ENCODE peak calls at places on chromosomes 11 and 22, in nine cellular contexts. One of them, this sample, is unnamed.

GRCh38 chr11:65452806-65453490 is 30.4 kb downstream of the NEAT1 start:
- DNase-seq in hepatocyte: no peak
- DNase-seq in fibroblast of the aortic adventitia: peak; percentile 95
- DNase-seq in fibroblast of lung: peak; percentile 81
- DNase-seq in GM12865: no peak
- DNase-seq in transverse colon: no peak
- DNase-seq in psoas muscle: peak; percentile 37
- DNase-seq in WTC11: no peak
- DNase-seq in astrocyte of the spinal cord: peak; percentile 69
- DNase-seq in this sample: no peak

GRCh38 chr22:19822301-19823117 is 32.2 kb downstream of the GNB1L start:
- DNase-seq in hepatocyte: peak; percentile 3
- DNase-seq in fibroblast of the aortic adventitia: no peak
- DNase-seq in fibroblast of lung: no peak
- DNase-seq in GM12865: no peak
- DNase-seq in transverse colon: peak; percentile 3
- DNase-seq in psoas muscle: no peak
- DNase-seq in WTC11: no peak
- DNase-seq in astrocyte of the spinal cord: no peak
- DNase-seq in this sample: no peak

GRCh38 chr11:125188021-125188420 is 23.5 kb downstream of the PKNOX2 start:
- DNase-seq in hepatocyte: no peak
- DNase-seq in fibroblast of the aortic adventitia: no peak
- DNase-seq in fibroblast of lung: peak; percentile 74
- DNase-seq in GM12865: no peak
- DNase-seq in transverse colon: no peak
- DNase-seq in psoas muscle: no peak
- DNase-seq in WTC11: no peak
- DNase-seq in astrocyte of the spinal cord: peak; percentile 15
- DNase-seq in this sample: no peak

GRCh38 chr11:2211113-2211971 is 39.7 kb upstream of the TH start:
- DNase-seq in hepatocyte: peak; percentile 81
- DNase-seq in fibroblast of the aortic adventitia: no peak
- DNase-seq in fibroblast of lung: no peak
- DNase-seq in GM12865: no peak
- DNase-seq in transverse colon: peak; percentile 52
- DNase-seq in psoas muscle: no peak
- DNase-seq in WTC11: no peak
- DNase-seq in astrocyte of the spinal cord: no peak
- DNase-seq in this sample: peak; percentile 68

GRCh38 chr22:36385491-36386350 is 2.0 kb downstream of the MYH9 start:
- DNase-seq in hepatocyte: peak; percentile 55
- DNase-seq in fibroblast of the aortic adventitia: no peak
- DNase-seq in fibroblast of lung: peak; percentile 48
- DNase-seq in GM12865: peak; percentile 76
- DNase-seq in transverse colon: peak; percentile 61
- DNase-seq in psoas muscle: peak; percentile 70
- DNase-seq in WTC11: no peak
- DNase-seq in astrocyte of the spinal cord: peak; percentile 30
- DNase-seq in this sample: peak; percentile 95

GRCh38 chr11:124717786-124718634 is 21.7 kb upstream of the NRGN start:
- DNase-seq in hepatocyte: peak; percentile 15
- DNase-seq in fibroblast of the aortic adventitia: peak; percentile 41
- DNase-seq in fibroblast of lung: peak; percentile 52
- DNase-seq in GM12865: no peak
- DNase-seq in transverse colon: no peak
- DNase-seq in psoas muscle: peak; percentile 37
- DNase-seq in WTC11: peak; percentile 54
- DNase-seq in astrocyte of the spinal cord: peak; percentile 52
- DNase-seq in this sample: peak; percentile 59

GRCh38 chr22:37566903-37567798 is 6.9 kb downstream of the CDC42EP1 start:
- DNase-seq in hepatocyte: peak; percentile 91
- DNase-seq in fibroblast of the aortic adventitia: peak; percentile 59
- DNase-seq in fibroblast of lung: peak; percentile 63
- DNase-seq in GM12865: peak; percentile 94
- DNase-seq in transverse colon: peak; percentile 95
- DNase-seq in psoas muscle: peak; percentile 80
- DNase-seq in WTC11: peak; percentile 92
- DNase-seq in astrocyte of the spinal cord: peak; percentile 62
- DNase-seq in this sample: peak; percentile 96

GRCh38 chr22:50530280-50530856 is 556 bp upstream of the TYMP start:
- DNase-seq in hepatocyte: peak; percentile 84
- DNase-seq in fibroblast of the aortic adventitia: peak; percentile 86
- DNase-seq in fibroblast of lung: peak; percentile 71
- DNase-seq in GM12865: peak; percentile 92
- DNase-seq in transverse colon: peak; percentile 88
- DNase-seq in psoas muscle: peak; percentile 86
- DNase-seq in WTC11: peak; percentile 48
- DNase-seq in astrocyte of the spinal cord: peak; percentile 58
- DNase-seq in this sample: peak; percentile 78

GRCh38 chr22:29148826-29149225 is 56.9 kb upstream of the EMID1 start:
- DNase-seq in hepatocyte: no peak
- DNase-seq in fibroblast of the aortic adventitia: no peak
- DNase-seq in fibroblast of lung: no peak
- DNase-seq in GM12865: no peak
- DNase-seq in transverse colon: no peak
- DNase-seq in psoas muscle: no peak
- DNase-seq in WTC11: no peak
- DNase-seq in astrocyte of the spinal cord: no peak
- DNase-seq in this sample: no peak

GRCh38 chr11:92384316-92384715 is 159.7 kb downstream of the FAT3 start:
- DNase-seq in hepatocyte: no peak
- DNase-seq in fibroblast of the aortic adventitia: peak; percentile 7
- DNase-seq in fibroblast of lung: peak; percentile 80
- DNase-seq in GM12865: no peak
- DNase-seq in transverse colon: no peak
- DNase-seq in psoas muscle: no peak
- DNase-seq in WTC11: no peak
- DNase-seq in astrocyte of the spinal cord: peak; percentile 69
- DNase-seq in this sample: no peak

GRCh38 chr11:88204353-88204752 is 29.1 kb upstream of the RAB38 start:
- DNase-seq in hepatocyte: no peak
- DNase-seq in fibroblast of the aortic adventitia: no peak
- DNase-seq in fibroblast of lung: no peak
- DNase-seq in GM12865: no peak
- DNase-seq in transverse colon: no peak
- DNase-seq in psoas muscle: no peak
- DNase-seq in WTC11: no peak
- DNase-seq in astrocyte of the spinal cord: no peak
- DNase-seq in this sample: no peak

GRCh38 chr11:102320679-102321078 is 3.4 kb downstream of the BIRC3 start:
- DNase-seq in hepatocyte: no peak
- DNase-seq in fibroblast of the aortic adventitia: no peak
- DNase-seq in fibroblast of lung: no peak
- DNase-seq in GM12865: peak; percentile 35
- DNase-seq in transverse colon: no peak
- DNase-seq in psoas muscle: no peak
- DNase-seq in WTC11: no peak
- DNase-seq in astrocyte of the spinal cord: no peak
- DNase-seq in this sample: no peak

GRCh38 chr22:43077121-43077877 is 11.9 kb downstream of the TTLL1 start:
- DNase-seq in hepatocyte: no peak
- DNase-seq in fibroblast of the aortic adventitia: no peak
- DNase-seq in fibroblast of lung: no peak
- DNase-seq in GM12865: no peak
- DNase-seq in transverse colon: peak; percentile 19
- DNase-seq in psoas muscle: no peak
- DNase-seq in WTC11: no peak
- DNase-seq in astrocyte of the spinal cord: no peak
- DNase-seq in this sample: no peak

GRCh38 chr11:10528121-10528520 is 12.9 kb downstream of the RNF141 start:
- DNase-seq in hepatocyte: no peak
- DNase-seq in fibroblast of the aortic adventitia: no peak
- DNase-seq in fibroblast of lung: no peak
- DNase-seq in GM12865: no peak
- DNase-seq in transverse colon: no peak
- DNase-seq in psoas muscle: no peak
- DNase-seq in WTC11: no peak
- DNase-seq in astrocyte of the spinal cord: peak; percentile 26
- DNase-seq in this sample: no peak

GRCh38 chr11:2259466-2259830 is 10.9 kb downstream of the ASCL2 start:
- DNase-seq in hepatocyte: peak; percentile 1
- DNase-seq in fibroblast of the aortic adventitia: no peak
- DNase-seq in fibroblast of lung: no peak
- DNase-seq in GM12865: no peak
- DNase-seq in transverse colon: no peak
- DNase-seq in psoas muscle: no peak
- DNase-seq in WTC11: no peak
- DNase-seq in astrocyte of the spinal cord: no peak
- DNase-seq in this sample: no peak

GRCh38 chr22:31952459-31952858 is 8.1 kb downstream of the YWHAH start:
- DNase-seq in hepatocyte: no peak
- DNase-seq in fibroblast of the aortic adventitia: peak; percentile 92
- DNase-seq in fibroblast of lung: peak; percentile 94
- DNase-seq in GM12865: no peak
- DNase-seq in transverse colon: no peak
- DNase-seq in psoas muscle: no peak
- DNase-seq in WTC11: no peak
- DNase-seq in astrocyte of the spinal cord: peak; percentile 87
- DNase-seq in this sample: no peak

GRCh38 chr11:70481625-70482528 is 83.5 kb downstream of the CTTN start:
- DNase-seq in hepatocyte: peak; percentile 41
- DNase-seq in fibroblast of the aortic adventitia: peak; percentile 69
- DNase-seq in fibroblast of lung: peak; percentile 82
- DNase-seq in GM12865: no peak
- DNase-seq in transverse colon: peak; percentile 34
- DNase-seq in psoas muscle: peak; percentile 74
- DNase-seq in WTC11: no peak
- DNase-seq in astrocyte of the spinal cord: peak; percentile 74
- DNase-seq in this sample: no peak

GRCh38 chr11:119484741-119485605 is 62.0 kb upstream of the THY1 start:
- DNase-seq in hepatocyte: no peak
- DNase-seq in fibroblast of the aortic adventitia: no peak
- DNase-seq in fibroblast of lung: no peak
- DNase-seq in GM12865: peak; percentile 33
- DNase-seq in transverse colon: no peak
- DNase-seq in psoas muscle: no peak
- DNase-seq in WTC11: peak; percentile 64
- DNase-seq in astrocyte of the spinal cord: no peak
- DNase-seq in this sample: no peak

GRCh38 chr11:128548655-128549255 is 38.6 kb downstream of the ETS1 start:
- DNase-seq in hepatocyte: peak; percentile 61
- DNase-seq in fibroblast of the aortic adventitia: no peak
- DNase-seq in fibroblast of lung: peak; percentile 25
- DNase-seq in GM12865: no peak
- DNase-seq in transverse colon: peak; percentile 62
- DNase-seq in psoas muscle: peak; percentile 62
- DNase-seq in WTC11: peak; percentile 36
- DNase-seq in astrocyte of the spinal cord: no peak
- DNase-seq in this sample: peak; percentile 24
- TF ChIP-seq CTCF in hepatocyte: no peak
- TF ChIP-seq CTCF in fibroblast of the aortic adventitia: no peak
- TF ChIP-seq CTCF in fibroblast of lung: no peak
- TF ChIP-seq CTCF in GM12865: no peak
- TF ChIP-seq CTCF in transverse colon: no peak
- TF ChIP-seq CTCF in psoas muscle: no peak
- TF ChIP-seq CTCF in WTC11: no peak
- TF ChIP-seq CTCF in astrocyte of the spinal cord: no peak
- TF ChIP-seq CTCF in this sample: no peak

DNA sequence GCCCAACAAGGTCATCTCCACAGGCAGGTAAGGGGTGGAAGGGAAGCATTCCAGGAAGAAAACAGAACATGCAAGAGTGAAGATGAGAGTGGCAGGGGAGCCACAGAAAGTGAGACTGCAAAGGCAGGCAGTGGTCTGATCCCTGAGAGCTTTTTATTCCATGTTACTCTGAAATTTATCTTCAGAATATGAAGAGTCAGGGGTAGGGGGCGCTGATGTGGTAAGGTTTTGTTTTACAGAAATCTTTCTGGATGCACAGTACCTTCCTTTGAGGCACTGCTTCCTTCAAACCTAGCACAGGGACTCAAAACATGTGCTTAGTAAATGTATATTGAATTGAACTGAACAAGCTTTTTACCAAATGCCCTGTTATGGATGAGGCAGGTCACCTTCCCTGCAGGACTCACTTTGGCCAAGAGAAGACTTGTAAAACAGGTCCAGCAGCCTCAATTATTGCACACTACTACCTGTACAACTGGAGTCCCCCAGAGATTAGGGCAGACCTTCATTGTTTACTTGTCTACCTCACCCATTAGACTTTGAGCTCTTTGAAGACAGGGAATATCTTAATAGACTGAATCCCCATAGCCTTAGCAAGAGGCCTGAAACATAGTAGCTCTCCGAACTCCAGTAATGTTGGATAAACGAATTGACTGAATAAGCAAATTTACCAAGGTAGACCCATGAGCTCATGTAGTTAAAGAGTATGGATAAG is 2.2 kb downstream of the PAK1 start:
- DNase-seq in hepatocyte: peak; percentile 74
- DNase-seq in fibroblast of the aortic adventitia: no peak
- DNase-seq in fibroblast of lung: no peak
- DNase-seq in GM12865: peak; percentile 49
- DNase-seq in transverse colon: peak; percentile 67
- DNase-seq in psoas muscle: no peak
- DNase-seq in WTC11: peak; percentile 30
- DNase-seq in astrocyte of the spinal cord: no peak
- DNase-seq in this sample: peak; percentile 71
- TF ChIP-seq CTCF in hepatocyte: peak; percentile 42
- TF ChIP-seq CTCF in fibroblast of the aortic adventitia: no peak
- TF ChIP-seq CTCF in fibroblast of lung: no peak
- TF ChIP-seq CTCF in GM12865: no peak
- TF ChIP-seq CTCF in transverse colon: no peak
- TF ChIP-seq CTCF in psoas muscle: no peak
- TF ChIP-seq CTCF in WTC11: no peak
- TF ChIP-seq CTCF in astrocyte of the spinal cord: peak; percentile 22
- TF ChIP-seq CTCF in this sample: no peak

DNA sequence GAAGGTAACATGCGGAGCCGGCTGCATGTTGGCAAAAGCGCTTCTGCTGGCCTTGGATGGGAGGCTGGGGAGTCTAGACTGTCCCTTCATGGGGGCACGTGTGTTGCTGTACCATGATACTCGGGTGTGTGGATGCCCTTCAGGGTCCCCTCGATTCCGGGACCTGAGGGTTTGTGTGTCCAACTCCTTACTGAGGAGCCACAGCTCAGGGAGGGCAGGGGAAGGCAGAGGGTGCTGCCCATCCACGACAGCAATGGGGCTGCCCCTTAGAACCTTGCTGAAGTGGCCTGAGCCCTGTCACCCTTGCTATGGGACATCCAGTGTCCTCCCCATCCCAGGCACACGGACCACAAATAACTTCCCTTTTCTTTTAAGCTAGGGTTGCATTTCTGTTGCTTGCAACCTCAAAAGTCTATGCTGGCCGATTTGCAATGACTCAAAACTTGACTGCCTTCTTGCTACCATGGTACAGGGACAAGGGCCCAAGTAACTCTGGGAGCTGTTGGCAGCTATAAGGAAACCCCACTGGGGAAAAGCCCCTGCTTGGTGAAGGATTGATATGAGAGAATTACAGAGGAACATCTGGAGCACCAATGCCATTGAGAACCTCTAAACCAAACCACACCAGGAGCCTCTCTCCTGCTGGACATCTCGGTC is 43.8 kb downstream of the RTL6 start:
- DNase-seq in hepatocyte: no peak
- DNase-seq in fibroblast of the aortic adventitia: no peak
- DNase-seq in fibroblast of lung: no peak
- DNase-seq in GM12865: peak; percentile 53
- DNase-seq in transverse colon: no peak
- DNase-seq in psoas muscle: no peak
- DNase-seq in WTC11: no peak
- DNase-seq in astrocyte of the spinal cord: no peak
- DNase-seq in this sample: no peak
- TF ChIP-seq CTCF in hepatocyte: no peak
- TF ChIP-seq CTCF in fibroblast of the aortic adventitia: no peak
- TF ChIP-seq CTCF in fibroblast of lung: no peak
- TF ChIP-seq CTCF in GM12865: no peak
- TF ChIP-seq CTCF in transverse colon: no peak
- TF ChIP-seq CTCF in psoas muscle: no peak
- TF ChIP-seq CTCF in WTC11: no peak
- TF ChIP-seq CTCF in astrocyte of the spinal cord: no peak
- TF ChIP-seq CTCF in this sample: no peak

GRCh38 chr11:100980156-100980555 is 149.5 kb downstream of the PGR start:
- DNase-seq in hepatocyte: peak; percentile 11
- DNase-seq in fibroblast of the aortic adventitia: peak; percentile 21
- DNase-seq in fibroblast of lung: no peak
- DNase-seq in GM12865: no peak
- DNase-seq in transverse colon: no peak
- DNase-seq in psoas muscle: no peak
- DNase-seq in WTC11: no peak
- DNase-seq in astrocyte of the spinal cord: peak; percentile 19
- DNase-seq in this sample: no peak
- TF ChIP-seq CTCF in hepatocyte: peak; percentile 52
- TF ChIP-seq CTCF in fibroblast of the aortic adventitia: peak; percentile 30
- TF ChIP-seq CTCF in fibroblast of lung: peak; percentile 20
- TF ChIP-seq CTCF in GM12865: no peak
- TF ChIP-seq CTCF in transverse colon: no peak
- TF ChIP-seq CTCF in psoas muscle: peak; percentile 11
- TF ChIP-seq CTCF in WTC11: no peak
- TF ChIP-seq CTCF in astrocyte of the spinal cord: peak; percentile 37
- TF ChIP-seq CTCF in this sample: no peak

This sample was measured in pancreas.